ENCODE peak calls at places on chromosome 3, in six cellular contexts. S is PC-9; L is lung; K is naive thymus-derived CD4-positive, alpha-beta T cell; N is fibroblast of lung; U is transverse colon. F is an unnamed sample.

GRCh38 chr3:57691411-57692133 is 1.3 kb downstream of the DENND6A start:
- DNase-seq in N (no peak), K (no peak), S (no peak), U (no peak), L (no peak), F (no peak)

GRCh38 chr3:123459867-123460266 is 11.0 kb upstream of the ADCY5 start:
- DNase-seq in S (no peak), U (no peak), K (no peak), N (no peak), L (no peak), F (no peak)

GRCh38 chr3:35137612-35138011 is 501.7 kb upstream of the ARPP21 start:
- DNase-seq in S (no peak), K (no peak), N (no peak), U (no peak), L (no peak), F (no peak)

GRCh38 chr3:185796431-185797107 is 28.3 kb downstream of the IGF2BP2 start:
- DNase-seq in L (peak), N (peak), S (peak), K (no peak), U (peak), F (peak)

GRCh38 chr3:174495928-174496327 is 363.2 kb upstream of the NAALADL2 start:
- DNase-seq in S (no peak), L (no peak), N (peak), K (no peak), U (no peak), F (no peak)

GRCh38 chr3:16203671-16204629 is 29.5 kb downstream of the GALNT15 start:
- DNase-seq in K (no peak), N (peak), S (peak), U (no peak), L (no peak), F (no peak)

GRCh38 chr3:131907809-131908208 is 127.0 kb downstream of the CPNE4 start:
- DNase-seq in K (no peak), U (no peak), N (no peak), L (no peak), S (no peak), F (no peak)

GRCh38 chr3:43559961-43560360 is 61.9 kb downstream of the ANO10 start:
- DNase-seq in N (no peak), U (no peak), K (no peak), S (no peak), L (no peak), F (no peak)

GRCh38 chr3:167166012-167166411 is 214.1 kb downstream of the ZBBX start:
- DNase-seq in L (no peak), S (no peak), K (no peak), N (no peak), U (no peak), F (no peak)

GRCh38 chr3:187293977-187294376 is 2.4 kb upstream of the MASP1 start:
- DNase-seq in N (no peak), L (no peak), U (no peak), S (no peak), K (no peak), F (no peak)

GRCh38 chr3:188796122-188796631 is 375.6 kb upstream of the TPRG1 start:
- DNase-seq in L (no peak), K (no peak), S (no peak), N (peak), U (peak), F (no peak)

GRCh38 chr3:78402720-78403119 is 1362.8 kb downstream of the ROBO2 start:
- DNase-seq in N (no peak), S (no peak), K (no peak), L (no peak), U (no peak), F (no peak)

GRCh38 chr3:7687428-7688147 is 814.0 kb upstream of the LMCD1 start:
- DNase-seq in L (no peak), U (no peak), N (no peak), K (no peak), S (no peak), F (no peak)

GRCh38 chr3:23915537-23916108 is 1.2 kb downstream of the NKIRAS1 start:
- DNase-seq in N (peak), L (no peak), K (no peak), U (no peak), S (no peak), F (no peak)

DNA sequence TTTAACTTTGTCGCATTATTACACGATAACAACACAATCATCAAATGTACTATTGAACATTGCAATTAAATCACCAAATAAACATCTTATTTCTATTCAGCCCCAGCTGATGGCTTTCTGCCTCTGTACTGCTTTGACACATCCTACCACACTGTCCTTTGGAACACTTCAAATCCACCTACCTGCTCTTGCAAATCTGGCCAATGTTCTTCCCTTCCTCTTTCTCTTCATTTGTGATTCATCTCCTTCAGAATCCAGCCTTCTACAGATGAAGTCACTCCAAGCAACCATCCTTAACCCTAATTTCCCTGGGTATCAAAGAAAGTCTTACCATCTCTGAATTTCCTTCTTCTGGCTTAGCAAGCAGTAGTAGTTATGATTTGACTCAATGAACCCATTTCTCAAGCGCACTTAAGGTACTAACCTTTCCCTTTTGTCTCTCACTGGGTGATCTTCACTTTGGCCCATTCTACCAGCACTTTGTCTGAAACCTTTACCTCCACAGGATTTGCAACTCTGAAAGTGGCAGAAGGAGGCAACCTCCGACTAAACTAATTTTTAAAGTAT is 502.9 kb downstream of the FOXP1 start:
- DNase-seq in N (no peak), S (no peak), K (no peak), U (no peak), L (no peak), F (no peak)
- H3K27ac ChIP-seq in N (no peak), S (no peak), K (peak), U (no peak), L (no peak), F (no peak)

DNA sequence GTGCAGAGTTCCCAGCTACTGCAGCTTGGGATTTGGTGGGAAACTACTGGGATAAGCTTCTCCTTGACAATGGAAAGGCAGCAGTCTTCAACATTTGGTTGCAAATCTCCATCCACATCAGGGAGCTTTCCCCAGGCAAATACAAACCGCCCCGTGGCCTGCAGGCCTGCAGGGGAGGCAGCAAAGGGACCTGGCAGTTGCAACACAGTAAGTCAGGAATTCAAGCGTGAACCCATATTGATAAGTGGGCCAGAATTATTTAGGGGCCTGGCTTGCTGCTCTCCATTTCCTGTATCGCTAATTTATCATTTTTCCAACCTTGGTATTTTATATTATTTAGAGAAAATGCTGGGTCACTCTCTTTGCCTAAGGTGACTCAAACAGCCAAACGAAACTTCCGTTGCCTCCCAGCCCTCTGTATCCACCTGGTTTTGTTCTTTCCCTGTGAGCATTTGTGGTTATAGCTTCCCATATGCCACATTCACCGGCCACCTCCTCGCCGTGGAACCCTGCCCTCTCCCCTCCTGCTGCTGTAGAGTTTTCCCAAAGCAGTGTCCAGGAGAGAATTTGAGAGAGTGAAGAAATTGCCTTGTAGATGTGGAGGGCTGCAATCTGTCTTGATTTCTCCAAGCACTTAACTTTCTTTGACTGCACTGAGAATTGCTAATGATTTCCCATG is 34.8 kb downstream of the B3GALNT1 start:
- DNase-seq in N (no peak), S (no peak), L (no peak), U (no peak), K (no peak), F (no peak)
- H3K27ac ChIP-seq in N (no peak), S (peak), L (peak), U (no peak), K (no peak), F (peak)

GRCh38 chr3:161674402-161674801 is 177.8 kb downstream of the OTOL1 start:
- DNase-seq in K (no peak), U (no peak), S (no peak), N (no peak), L (no peak), F (no peak)
- H3K27ac ChIP-seq in K (no peak), U (no peak), S (no peak), N (no peak), L (no peak), F (no peak)

DNA sequence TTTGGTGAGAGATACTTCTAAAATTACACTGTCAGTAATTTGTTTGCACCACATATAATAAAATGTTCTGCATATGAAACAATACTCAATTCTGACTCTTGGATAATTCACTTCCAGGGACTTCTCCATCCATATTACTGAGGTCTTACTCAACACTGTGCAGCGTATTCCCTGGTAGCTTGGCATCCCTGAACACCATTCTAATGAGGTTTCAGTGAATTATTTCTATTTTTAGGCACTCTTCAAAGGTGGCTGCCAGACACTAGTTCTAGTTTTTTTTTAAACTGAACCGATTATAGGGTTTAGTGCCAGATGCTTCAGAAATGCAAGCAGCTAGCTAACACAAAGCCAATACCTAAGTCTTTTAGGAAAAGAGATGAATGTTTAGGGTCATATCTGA is 283.3 kb downstream of the FEZF2 start:
- DNase-seq in N (no peak), S (no peak), K (no peak), L (no peak), U (no peak), F (no peak)
- H3K27ac ChIP-seq in N (no peak), S (no peak), K (no peak), L (no peak), U (no peak), F (no peak)

GRCh38 chr3:172707967-172708366 is 2.9 kb downstream of the NCEH1 start:
- DNase-seq in L (no peak), S (peak), U (no peak), N (peak), K (no peak), F (no peak)
- H3K27ac ChIP-seq in L (no peak), S (no peak), U (peak), N (peak), K (no peak), F (peak)